ENCODE peak calls at places on chromosome 22, in four cellular contexts. U is A549, S is K562, P is IMR-90. O is an unnamed sample.

GRCh38 chr22:25199726-25200520 is at the start of gene CRYBB3:
- DNase-seq in U (no peak), S (no peak), P (no peak), O (no peak)

GRCh38 chr22:32708835-32709234 is 92.7 kb upstream of the TIMP3 start:
- DNase-seq in U (no peak), S (no peak), P (peak), O (no peak)

GRCh38 chr22:26234267-26234666 is 65.0 kb downstream of the SEZ6L start:
- DNase-seq in U (no peak), S (no peak), P (no peak), O (no peak)

GRCh38 chr22:39205344-39206021 is 39.3 kb downstream of the PDGFB start:
- DNase-seq in U (peak), S (peak), P (peak), O (no peak)

GRCh38 chr22:27667121-27667843 is 134.3 kb downstream of the MN1 start:
- DNase-seq in U (no peak), S (no peak), P (no peak), O (no peak)

GRCh38 chr22:30047364-30047738 is 32.9 kb upstream of the HORMAD2 start:
- DNase-seq in U (no peak), S (peak), P (peak), O (no peak)

GRCh38 chr22:27452916-27453315 is 348.6 kb downstream of the MN1 start:
- DNase-seq in U (no peak), S (no peak), P (no peak), O (no peak)

GRCh38 chr22:19473578-19473977 is 5.4 kb downstream of the UFD1 start:
- DNase-seq in U (no peak), S (no peak), P (no peak), O (no peak)

GRCh38 chr22:48752451-48753380 is 1075.0 kb downstream of the BRD1 start:
- DNase-seq in U (no peak), S (no peak), P (no peak), O (no peak)

GRCh38 chr22:31956360-31956759 is 12.0 kb downstream of the YWHAH start:
- DNase-seq in U (no peak), S (no peak), P (no peak), O (no peak)

GRCh38 chr22:30979932-30980331 is 10.9 kb downstream of the TUG1 start:
- DNase-seq in U (no peak), S (no peak), P (no peak), O (no peak)

GRCh38 chr22:32562396-32562795 is 87.8 kb downstream of the FBXO7 start:
- DNase-seq in U (no peak), S (no peak), P (no peak), O (no peak)

GRCh38 chr22:17102297-17102667 is 17.5 kb downstream of the IL17RA start:
- DNase-seq in U (no peak), S (peak), P (no peak), O (no peak)

GRCh38 chr22:46013460-46014416 is 36.8 kb upstream of the WNT7B start:
- DNase-seq in U (peak), S (peak), P (peak), O (no peak)

GRCh38 chr22:48492371-48493320 is 1335.0 kb downstream of the BRD1 start:
- DNase-seq in U (peak), S (peak), P (peak), O (peak)

GRCh38 chr22:16957781-16958180 is 50.2 kb downstream of the GAB4 start:
- DNase-seq in U (no peak), S (peak), P (no peak), O (no peak)

GRCh38 chr22:47171441-47172221 is 409.2 kb downstream of the TBC1D22A start:
- DNase-seq in U (no peak), S (no peak), P (no peak), O (no peak)

GRCh38 chr22:44685384-44686056 is 16.5 kb upstream of the PRR5 start:
- DNase-seq in U (peak), S (peak), P (peak), O (peak)

GRCh38 chr22:19779011-19779421 is 18.4 kb downstream of the TBX1 start:
- DNase-seq in U (no peak), S (no peak), P (no peak), O (no peak)

GRCh38 chr22:24026056-24026455 is 15.0 kb downstream of the CABIN1 start:
- DNase-seq in U (no peak), S (no peak), P (no peak), O (no peak)

GRCh38 chr22:24026733-24027132 is 15.6 kb downstream of the CABIN1 start:
- DNase-seq in U (no peak), S (no peak), P (no peak), O (no peak)

GRCh38 chr22:24027991-24028390 is 16.9 kb downstream of the CABIN1 start:
- DNase-seq in U (no peak), S (no peak), P (no peak), O (no peak)

GRCh38 chr22:24028533-24028932 is 17.4 kb downstream of the CABIN1 start:
- DNase-seq in U (no peak), S (no peak), P (no peak), O (no peak)

DNA sequence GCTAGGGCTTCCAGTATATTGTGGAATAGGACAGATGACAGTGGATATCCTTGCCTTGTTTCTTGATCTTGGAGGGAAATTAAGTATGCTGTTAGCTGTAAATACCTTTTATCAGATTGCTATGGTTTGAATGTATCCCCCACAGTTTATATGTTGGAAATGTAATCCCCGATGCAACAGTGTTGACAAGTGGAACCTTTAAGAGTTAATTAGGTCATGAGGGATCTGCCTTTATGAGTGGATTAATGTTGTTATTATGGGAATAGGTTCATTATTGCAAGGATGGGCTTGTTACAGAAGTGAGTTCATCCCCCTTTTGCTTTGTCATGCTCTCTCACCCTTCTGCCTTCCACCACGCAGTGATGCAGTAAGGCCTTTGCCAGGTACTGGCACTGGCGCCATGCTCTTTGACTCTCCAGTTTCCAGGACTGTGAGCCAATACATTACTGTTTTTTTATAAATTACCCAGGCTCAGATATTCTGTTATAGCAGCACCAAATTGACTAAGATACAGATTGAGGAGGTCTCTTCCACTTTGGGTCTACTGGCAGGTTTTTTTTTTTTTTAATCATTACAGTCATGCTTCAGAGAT is 16.4 kb downstream of the CABIN1 start:
- DNase-seq in U (no peak), S (no peak), P (no peak), O (no peak)
- TF ChIP-seq ELK1 in U (no peak), S (no peak), P (no peak), O (no peak)

GRCh38 chr22:43298062-43298801 is 44.9 kb downstream of the SCUBE1 start:
- DNase-seq in U (no peak), S (no peak), P (no peak), O (no peak)
- TF ChIP-seq ELK1 in U (no peak), S (no peak), P (no peak), O (no peak)

GRCh38 chr22:35838849-35839646 is 121.4 kb downstream of the APOL5 start:
- DNase-seq in U (no peak), S (no peak), P (peak), O (no peak)
- TF ChIP-seq ELK1 in U (no peak), S (no peak), P (no peak), O (no peak)

DNA sequence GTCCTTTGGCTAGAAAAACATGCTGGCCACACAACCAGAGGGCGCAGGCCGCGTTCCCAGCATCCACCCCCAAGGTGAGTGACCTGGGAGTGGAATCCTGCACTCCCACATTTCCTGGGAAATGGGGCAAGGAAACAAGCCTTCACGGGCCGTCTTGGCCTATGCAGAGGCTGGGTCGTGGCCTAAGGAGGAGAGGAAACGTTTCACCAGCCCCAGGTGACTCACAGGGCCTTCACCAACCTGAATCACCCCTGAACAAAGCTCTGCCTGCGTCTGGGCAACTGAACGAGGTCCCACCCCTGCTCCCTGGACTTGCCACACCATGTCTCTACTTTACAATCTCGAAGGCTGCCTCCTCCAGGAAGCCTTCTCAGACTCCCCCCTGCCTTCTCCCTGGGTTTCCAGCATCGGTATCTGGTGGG is 13.2 kb downstream of the MYH9 start:
- DNase-seq in U (no peak), S (no peak), P (peak), O (no peak)
- TF ChIP-seq ELK1 in U (no peak), S (no peak), P (no peak), O (no peak)

DNA sequence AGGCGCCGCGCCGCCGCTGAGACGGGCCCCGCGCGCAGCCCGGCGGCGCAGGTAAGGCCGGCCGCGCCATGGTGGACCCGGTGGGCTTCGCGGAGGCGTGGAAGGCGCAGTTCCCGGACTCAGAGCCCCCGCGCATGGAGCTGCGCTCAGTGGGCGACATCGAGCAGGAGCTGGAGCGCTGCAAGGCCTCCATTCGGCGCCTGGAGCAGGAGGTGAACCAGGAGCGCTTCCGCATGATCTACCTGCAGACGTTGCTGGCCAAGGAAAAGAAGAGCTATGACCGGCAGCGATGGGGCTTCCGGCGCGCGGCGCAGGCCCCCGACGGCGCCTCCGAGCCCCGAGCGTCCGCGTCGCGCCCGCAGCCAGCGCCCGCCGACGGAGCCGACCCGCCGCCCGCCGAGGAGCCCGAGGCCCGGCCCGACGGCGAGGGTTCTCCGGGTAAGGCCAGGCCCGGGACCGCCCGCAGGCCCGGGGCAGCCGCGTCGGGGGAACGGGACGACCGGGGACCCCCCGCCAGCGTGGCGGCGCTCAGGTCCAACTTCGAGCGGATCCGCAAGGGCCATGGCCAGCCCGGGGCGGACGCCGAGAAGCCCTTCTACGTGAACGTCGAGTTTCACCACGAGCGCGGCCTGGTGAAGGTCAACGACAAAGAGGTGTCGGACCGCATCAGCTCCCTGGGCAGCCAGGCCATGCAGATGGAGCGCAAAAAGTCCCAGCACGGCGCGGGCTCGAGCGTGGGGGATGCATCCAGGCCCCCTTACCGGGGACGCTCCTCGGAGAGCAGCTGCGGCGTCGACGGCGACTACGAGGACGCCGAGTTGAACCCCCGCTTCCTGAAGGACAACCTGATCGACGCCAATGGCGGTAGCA is 819 bp downstream of the BCR start:
- DNase-seq in U (no peak), S (peak), P (no peak), O (no peak)
- TF ChIP-seq ELK1 in U (no peak), S (no peak), P (no peak), O (no peak)

GRCh38 chr22:38038426-38038825 is 18.8 kb upstream of the PICK1 start:
- DNase-seq in U (no peak), S (no peak), P (no peak), O (no peak)
- TF ChIP-seq ELK1 in U (no peak), S (no peak), P (no peak), O (no peak)